ENCODE peak calls at places on chromosomes 13 and 19, in ten cellular contexts. G is hepatocyte; L is central memory CD4-positive, alpha-beta T cell; Y is GM04503; D is CD4-positive, alpha-beta T cell; J is HTR-8/SVneo; M is anterior cingulate cortex; K is ovary; S is NCI-H1417; H is A172. V is an unnamed sample.
A peak's percentile ranks its signal among the peaks of the same experiment; 100 is the strongest.

GRCh38 chr19:41230067-41230857 is 11.2 kb downstream of the AXL start:
- DNase-seq in D (no peak), Y (no peak), K (no peak), G (no peak), J (no peak), L (no peak), S (no peak), M (no peak), H (no peak), V (no peak)

GRCh38 chr19:17719730-17720486 is 628 bp downstream of the MAP1S start:
- DNase-seq in D (no peak), Y (no peak), S (peak; percentile 57), K (no peak), G (peak; percentile 56), J (no peak), L (peak; percentile 10), H (no peak), M (no peak), V (no peak)

GRCh38 chr13:80251403-80251802 is 89.5 kb downstream of the SPRY2 start:
- DNase-seq in D (no peak), L (no peak), H (peak; percentile 47), K (no peak), M (no peak), S (peak; percentile 50), G (peak; percentile 22), Y (no peak), J (no peak), V (no peak)

GRCh38 chr13:40984670-40985366 is 34.3 kb downstream of the ELF1 start:
- DNase-seq in K (no peak), J (no peak), Y (no peak), S (no peak), H (peak; percentile 19), M (no peak), G (no peak), L (peak; percentile 58), D (no peak), V (peak; percentile 44)

GRCh38 chr13:31011193-31011860 is 78.9 kb downstream of the TEX26 start:
- DNase-seq in S (peak; percentile 4), H (no peak), D (no peak), K (no peak), G (no peak), L (no peak), J (no peak), M (no peak), Y (no peak), V (no peak)

GRCh38 chr13:24038405-24038804 is 122.1 kb upstream of the SPATA13 start:
- DNase-seq in H (peak; percentile 47), L (no peak), M (no peak), J (no peak), S (no peak), Y (no peak), D (no peak), K (no peak), G (no peak), V (peak; percentile 15)

GRCh38 chr13:110618167-110618566 is 2.8 kb downstream of the NAXD start:
- DNase-seq in K (no peak), H (no peak), L (no peak), Y (no peak), S (no peak), G (no peak), J (no peak), D (no peak), M (no peak), V (no peak)

GRCh38 chr19:4052114-4052992 is 14.3 kb downstream of the ZBTB7A start:
- DNase-seq in M (no peak), G (peak; percentile 87), J (no peak), Y (no peak), H (peak; percentile 90), S (no peak), L (no peak), D (no peak), K (no peak), V (no peak)

GRCh38 chr19:4042731-4043082 is 24.0 kb downstream of the ZBTB7A start:
- DNase-seq in M (no peak), J (no peak), L (no peak), G (no peak), K (no peak), D (no peak), H (no peak), Y (no peak), S (no peak), V (no peak)

GRCh38 chr13:42971670-42972355 is 20.2 kb downstream of the EPSTI1 start:
- DNase-seq in G (no peak), D (no peak), L (no peak), K (no peak), M (no peak), J (no peak), H (no peak), Y (no peak), S (no peak), V (no peak)

GRCh38 chr19:38134538-38135149 is 89.4 kb downstream of the DPF1 start:
- DNase-seq in Y (no peak), G (peak; percentile 46), H (no peak), K (no peak), S (peak; percentile 8), M (no peak), J (no peak), D (peak; percentile 12), L (no peak), V (peak; percentile 52)

GRCh38 chr19:56139847-56140582 is 1.1 kb upstream of the ZNF444 start:
- DNase-seq in Y (no peak), K (no peak), J (no peak), M (no peak), L (peak; percentile 12), G (no peak), H (no peak), D (no peak), S (no peak), V (no peak)

GRCh38 chr13:112722433-112723250 is 32.8 kb downstream of the ATP11A start:
- DNase-seq in K (peak; percentile 71), S (peak; percentile 40), Y (no peak), G (peak; percentile 87), H (peak; percentile 98), L (no peak), J (peak; percentile 59), M (no peak), D (no peak), V (peak; percentile 58)

GRCh38 chr13:83350569-83350968 is 531.7 kb downstream of the SLITRK1 start:
- DNase-seq in D (no peak), L (no peak), M (no peak), Y (peak; percentile 4), G (no peak), S (no peak), K (no peak), H (peak; percentile 56), J (no peak), V (no peak)

GRCh38 chr19:31073485-31074221 is 275.6 kb downstream of the TSHZ3 start:
- DNase-seq in H (no peak), L (no peak), K (no peak), S (no peak), M (no peak), D (no peak), G (no peak), Y (no peak), J (no peak), V (no peak)

GRCh38 chr13:33524086-33524485 is 238.5 kb upstream of the STARD13 start:
- DNase-seq in S (no peak), L (no peak), M (no peak), H (peak; percentile 48), Y (peak; percentile 72), K (no peak), G (no peak), J (no peak), D (no peak), V (no peak)

GRCh38 chr13:43227721-43228120 is 204.3 kb downstream of the DNAJC15 start:
- DNase-seq in H (peak; percentile 72), D (no peak), M (no peak), J (no peak), K (no peak), G (no peak), Y (no peak), S (peak; percentile 13), L (no peak), V (no peak)

GRCh38 chr13:40232321-40232720 is 434.1 kb downstream of the FOXO1 start:
- DNase-seq in M (no peak), H (no peak), Y (no peak), G (no peak), D (no peak), K (no peak), S (no peak), J (no peak), L (no peak), V (no peak)

GRCh38 chr19:1262687-1263123 is 6.4 kb upstream of the CIRBP start:
- DNase-seq in J (no peak), S (no peak), M (no peak), D (no peak), L (no peak), Y (no peak), K (peak; percentile 42), H (no peak), G (no peak), V (no peak)

GRCh38 chr19:18604820-18605159 is 1.8 kb downstream of the CRLF1 start:
- DNase-seq in Y (no peak), K (no peak), H (no peak), G (no peak), M (no peak), D (no peak), L (no peak), J (no peak), S (no peak), V (no peak)

GRCh38 chr13:25268561-25268960 is 18.7 kb downstream of the MTMR6 start:
- DNase-seq in Y (no peak), H (no peak), L (no peak), M (no peak), S (no peak), G (no peak), K (no peak), D (no peak), J (no peak), V (no peak)